ENCODE peak calls at places on chromosomes 7 and 10, in four cellular contexts. M is stimulated activated CD8-positive, alpha-beta memory T cell treated with anti-CD3 and anti-CD28 coated beads, Interleukin-15, amount 100 ng/mL, for 1 hour; J is heart right ventricle; E is colonic mucosa. X is an unnamed sample.

GRCh38 chr7:99002827-99003212 is 124.5 kb downstream of the TRRAP start:
- DNase-seq in M (no peak), J (no peak), E (no peak), X (no peak)

GRCh38 chr7:43531700-43532099 is 51.2 kb upstream of the STK17A start:
- DNase-seq in M (no peak), J (peak), E (no peak), X (no peak)

GRCh38 chr10:129936923-129937300 is 27.2 kb downstream of the EBF3 start:
- DNase-seq in M (no peak), J (no peak), E (no peak), X (no peak)

GRCh38 chr10:123391275-123392028 is 237.2 kb downstream of the BUB3 start:
- DNase-seq in M (no peak), J (no peak), E (no peak), X (no peak)

GRCh38 chr7:979886-980571 is 3.0 kb upstream of the CYP2W1 start:
- DNase-seq in M (no peak), J (no peak), E (no peak), X (no peak)

GRCh38 chr10:98306501-98306900 is 38.5 kb upstream of the LOXL4 start:
- DNase-seq in M (no peak), J (no peak), E (no peak), X (no peak)

GRCh38 chr10:125325326-125325725 is 165.0 kb upstream of the CTBP2 start:
- DNase-seq in M (no peak), J (no peak), E (no peak), X (no peak)

GRCh38 chr7:106757846-106758245 is 96.9 kb upstream of the CCDC71L start:
- DNase-seq in M (no peak), J (peak), E (peak), X (no peak)